ENCODE peak calls at places on chromosomes 12 and 14, in five cellular contexts. F is lung; J is gastrocnemius medialis; O is uterus; T is CD8-positive, alpha-beta memory T cell. X is an unnamed sample.
A peak's percentile ranks its signal among the peaks of the same experiment; 100 is the strongest.

GRCh38 chr14:55691659-55692058 is 111.7 kb downstream of the KTN1 start:
- DNase-seq in F (no peak), J (no peak), O (no peak), T (no peak), X (no peak)

GRCh38 chr12:57836442-57837375 is 9.8 kb downstream of the CTDSP2 start:
- DNase-seq in F (peak; percentile 64), J (peak; percentile 58), O (peak; percentile 89), T (peak; percentile 30), X (no peak)

GRCh38 chr14:105026789-105027563 is 6.1 kb upstream of the CDCA4 start:
- DNase-seq in F (no peak), J (no peak), O (no peak), T (no peak), X (no peak)

GRCh38 chr12:117119592-117120198 is 20.5 kb upstream of the TESC start:
- DNase-seq in F (no peak), J (peak; percentile 25), O (no peak), T (peak; percentile 7), X (peak; percentile 63)

GRCh38 chr14:89906000-89906399 is 48.5 kb downstream of the EFCAB11 start:
- DNase-seq in F (no peak), J (no peak), O (no peak), T (no peak), X (no peak)

GRCh38 chr12:79547735-79548347 is 142.9 kb downstream of the PAWR start:
- DNase-seq in F (no peak), J (no peak), O (no peak), T (no peak), X (peak; percentile 37)

GRCh38 chr12:11657511-11657910 is 8.0 kb downstream of the ETV6 start:
- DNase-seq in F (no peak), J (no peak), O (no peak), T (no peak), X (no peak)

GRCh38 chr12:66072135-66072534 is 58.4 kb downstream of the LLPH start:
- DNase-seq in F (no peak), J (no peak), O (no peak), T (no peak), X (no peak)

GRCh38 chr12:108773798-108774788 is 42.8 kb upstream of the CORO1C start:
- DNase-seq in F (peak; percentile 70), J (peak; percentile 94), O (peak; percentile 88), T (no peak), X (peak; percentile 17)

GRCh38 chr12:98403936-98404335 is 111.5 kb upstream of the TMPO start:
- DNase-seq in F (no peak), J (no peak), O (no peak), T (no peak), X (no peak)

GRCh38 chr14:102330806-102331205 is 11.3 kb downstream of the ZNF839 start:
- DNase-seq in F (no peak), J (no peak), O (no peak), T (no peak), X (no peak)

GRCh38 chr12:88185988-88186387 is 43.9 kb downstream of the TMTC3 start:
- DNase-seq in F (no peak), J (no peak), O (no peak), T (no peak), X (no peak)

GRCh38 chr12:127820846-127821245 is 446.1 kb upstream of the TMEM132C start:
- DNase-seq in F (no peak), J (no peak), O (no peak), T (no peak), X (no peak)

GRCh38 chr12:59396519-59396918 is 199.3 kb upstream of the SLC16A7 start:
- DNase-seq in F (no peak), J (no peak), O (no peak), T (no peak), X (no peak)

GRCh38 chr12:64006211-64006610 is 161.7 kb downstream of the SRGAP1 start:
- DNase-seq in F (no peak), J (no peak), O (no peak), T (no peak), X (no peak)

GRCh38 chr12:50764861-50765324 is 992 bp downstream of the ATF1 start:
- DNase-seq in F (peak; percentile 39), J (peak; percentile 47), O (no peak), T (peak; percentile 24), X (no peak)

GRCh38 chr12:67472551-67472950 is 176.0 kb upstream of the DYRK2 start:
- DNase-seq in F (no peak), J (peak; percentile 53), O (no peak), T (no peak), X (peak; percentile 82)

GRCh38 chr12:81668475-81668874 is 90.7 kb downstream of the PPFIA2 start:
- DNase-seq in F (no peak), J (no peak), O (no peak), T (no peak), X (no peak)

GRCh38 chr12:53652366-53652765 is 23.5 kb downstream of the ATP5MC2 start:
- DNase-seq in F (no peak), J (no peak), O (no peak), T (no peak), X (no peak)

GRCh38 chr12:20701106-20701505 is 6.0 kb downstream of the SLCO1C1 start:
- DNase-seq in F (no peak), J (no peak), O (no peak), T (no peak), X (no peak)

GRCh38 chr12:110266980-110267620 is 13.9 kb upstream of the ATP2A2 start:
- DNase-seq in F (no peak), J (peak; percentile 57), O (peak; percentile 58), T (no peak), X (peak; percentile 44)

GRCh38 chr14:102993523-102993922 is 63.8 kb downstream of the CDC42BPB start:
- DNase-seq in F (peak; percentile 34), J (no peak), O (no peak), T (no peak), X (no peak)

GRCh38 chr14:55102141-55102547 is 26.9 kb upstream of the LGALS3 start:
- DNase-seq in F (peak; percentile 89), J (peak; percentile 82), O (peak; percentile 78), T (peak; percentile 36), X (no peak)

GRCh38 chr12:112342587-112342986 is 39.6 kb downstream of the HECTD4 start:
- DNase-seq in F (no peak), J (no peak), O (no peak), T (no peak), X (no peak)

GRCh38 chr12:44053550-44054243 is 217.8 kb downstream of the TMEM117 start:
- DNase-seq in F (no peak), J (no peak), O (no peak), T (no peak), X (no peak)

GRCh38 chr12:114425031-114425626 is 19.2 kb upstream of the TBX5 start:
- DNase-seq in F (no peak), J (no peak), O (no peak), T (no peak), X (no peak)

GRCh38 chr12:113075137-113075683 is 18.7 kb downstream of the DTX1 start:
- DNase-seq in F (no peak), J (no peak), O (no peak), T (no peak), X (no peak)

DNA sequence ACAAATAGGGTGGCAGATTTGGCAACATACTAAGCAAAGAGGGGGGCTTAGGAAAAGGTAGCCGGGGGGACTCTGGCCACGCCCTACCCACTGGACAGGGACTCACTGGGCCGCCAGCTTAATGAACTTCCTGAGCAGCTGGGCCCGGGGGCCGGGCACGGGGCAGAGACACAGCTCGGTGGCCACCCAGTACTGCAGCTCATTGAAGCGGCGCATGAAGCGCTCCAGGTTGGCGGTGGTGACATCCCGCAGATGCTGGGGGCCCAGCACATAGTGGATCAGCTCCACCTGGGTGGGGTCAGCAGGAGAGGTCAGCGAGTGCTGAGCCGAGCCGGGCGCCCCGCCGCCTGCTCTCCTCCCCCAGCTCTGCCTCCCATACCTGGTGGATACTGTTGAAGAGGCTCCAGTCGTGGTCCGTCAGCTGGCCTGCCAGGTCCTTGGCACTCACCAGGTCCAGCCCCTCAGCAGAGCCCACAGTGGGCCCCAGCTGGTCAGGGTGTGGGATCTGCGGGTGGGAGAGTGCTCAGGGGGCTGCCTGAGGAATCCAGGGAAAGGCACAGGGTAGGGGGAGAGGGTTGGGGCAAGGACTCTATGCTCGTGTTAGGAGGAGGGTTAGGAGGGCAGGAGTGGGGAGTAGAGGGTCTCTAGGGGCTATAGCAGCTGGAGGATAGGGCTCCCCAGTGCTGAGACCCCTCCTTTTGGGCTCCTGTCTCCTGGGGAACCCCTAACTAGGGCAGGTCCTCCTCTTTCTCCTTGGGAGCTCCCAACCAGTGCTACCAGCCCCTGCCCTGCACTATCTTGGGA is 15.4 kb upstream of the ENDOU start:
- DNase-seq in F (no peak), J (no peak), O (no peak), T (no peak), X (peak; percentile 40)
- H3K27ac ChIP-seq in F (no peak overlapping the region), J (no peak overlapping the region), O (peak overlapping the region; percentile 27), T (no peak overlapping the region), X (no peak overlapping the region)

GRCh38 chr12:107439101-107439738 is 246.4 kb upstream of the PWP1 start:
- DNase-seq in F (no peak), J (no peak), O (no peak), T (no peak), X (no peak)

GRCh38 chr12:107443320-107444090 is 242.1 kb upstream of the PWP1 start:
- DNase-seq in F (no peak), J (no peak), O (no peak), T (no peak), X (no peak)

GRCh38 chr12:107440596-107440995 is 245.0 kb upstream of the PWP1 start:
- DNase-seq in F (no peak), J (no peak), O (no peak), T (no peak), X (no peak)

GRCh38 chr12:107442593-107442992 is 243.0 kb upstream of the PWP1 start:
- DNase-seq in F (no peak), J (no peak), O (no peak), T (no peak), X (peak; percentile 46)

DNA sequence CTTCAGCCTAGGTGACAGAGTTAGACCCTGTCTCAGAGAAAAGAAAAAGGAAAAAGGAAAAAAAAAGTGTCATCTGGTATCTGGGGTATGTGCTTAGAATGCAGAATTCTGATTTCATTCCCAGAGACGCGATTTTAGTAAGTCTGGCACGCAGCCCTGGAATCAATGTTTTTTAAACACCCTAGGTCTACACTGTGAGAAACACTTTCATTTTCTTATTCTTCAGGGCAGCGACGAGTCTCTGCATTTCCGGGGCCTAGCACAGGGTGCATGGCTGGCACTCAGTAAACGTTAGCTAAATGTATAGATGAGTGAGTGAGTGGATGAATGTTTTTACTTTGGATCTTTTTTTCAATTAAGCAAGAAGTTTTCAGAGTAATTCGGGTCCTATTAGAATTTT is 243.7 kb upstream of the PWP1 start:
- DNase-seq in F (no peak), J (no peak), O (peak; percentile 14), T (no peak), X (no peak)
- H3K27ac ChIP-seq in F (no peak overlapping the region), J (no peak overlapping the region), O (no peak overlapping the region), T (no peak overlapping the region), X (peak overlapping the region; percentile 44)

GRCh38 chr14:37969511-37969979 is 238.2 kb upstream of the SSTR1 start:
- DNase-seq in F (no peak), J (no peak), O (no peak), T (no peak), X (no peak)
- H3K27ac ChIP-seq in F (no peak overlapping the region), J (no peak overlapping the region), O (no peak overlapping the region), T (no peak overlapping the region), X (no peak overlapping the region)

DNA sequence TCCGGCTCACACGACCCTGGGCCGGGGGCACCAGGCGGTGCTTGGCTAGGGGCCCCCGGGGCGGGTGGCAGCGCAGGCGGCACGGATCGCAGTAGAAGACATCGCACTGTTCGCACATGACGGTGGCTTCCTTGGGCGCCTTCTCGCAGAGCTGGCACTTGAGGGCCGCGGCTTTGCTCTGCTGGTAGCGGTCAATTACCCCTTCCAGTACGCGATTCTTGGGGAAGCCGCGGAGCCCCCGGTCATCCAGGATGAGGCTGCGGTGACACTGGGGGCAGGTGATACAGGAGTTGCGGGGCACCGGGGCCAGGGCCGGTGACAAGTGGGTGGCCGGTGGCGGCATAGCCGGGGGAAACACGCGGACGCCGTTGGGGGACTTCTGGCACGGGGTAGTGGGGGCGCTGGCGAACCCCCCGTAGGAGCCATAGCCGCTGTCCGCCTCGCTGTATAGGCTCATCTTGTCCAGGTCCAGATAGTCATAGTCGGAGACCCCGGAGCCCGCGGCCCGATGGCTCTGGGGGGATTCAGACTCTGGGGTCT is 553 bp downstream of the TRIM9 start:
- DNase-seq in F (no peak), J (no peak), O (no peak), T (no peak), X (peak; percentile 29)
- H3K27ac ChIP-seq in F (no peak overlapping the region), J (no peak overlapping the region), O (peak overlapping the region; percentile 90), T (no peak overlapping the region), X (peak overlapping the region; percentile 89)

X was measured in WERI-Rb-1.